ENCODE peak calls at places on chromosomes 3 and 15, in four cellular contexts. Y is K562, C is HepG2, T is GM12878. E is an unnamed sample.

GRCh38 chr3:59775106-59775505 is 725.3 kb upstream of the CFAP20DC start:
- DNase-seq in Y (no peak), C (no peak), T (no peak), E (no peak)

GRCh38 chr15:66184492-66184891 is 69.1 kb downstream of the MEGF11 start:
- DNase-seq in C (no peak), Y (no peak), T (no peak), E (no peak)

GRCh38 chr3:113516115-113516505 is 1.2 kb upstream of the SPICE1 start:
- DNase-seq in Y (no peak), T (no peak), C (peak), E (no peak)

GRCh38 chr15:34855893-34856292 is 60.5 kb upstream of the ACTC1 start:
- DNase-seq in T (no peak), C (no peak), Y (no peak), E (no peak)

GRCh38 chr3:52196977-52197376 is 983 bp upstream of the ALAS1 start:
- DNase-seq in C (no peak), T (no peak), Y (no peak), E (no peak)

GRCh38 chr3:45003406-45003805 is 22.7 kb upstream of the CLEC3B start:
- DNase-seq in T (no peak), Y (no peak), C (no peak), E (no peak)

GRCh38 chr3:33062814-33063346 is 34.1 kb downstream of the GLB1 start:
- DNase-seq in T (no peak), C (no peak), Y (no peak), E (no peak)

GRCh38 chr15:70023064-70023768 is 74.5 kb downstream of the TLE3 start:
- DNase-seq in C (no peak), T (peak), Y (no peak), E (no peak)

GRCh38 chr15:90083954-90084607 is 18.2 kb downstream of the IDH2 start:
- DNase-seq in C (no peak), T (no peak), Y (no peak), E (no peak)

GRCh38 chr3:39718674-39719595 is 90.5 kb upstream of the MYRIP start:
- DNase-seq in T (no peak), Y (no peak), C (no peak), E (no peak)

GRCh38 chr15:63051701-63052066 is 9.1 kb downstream of the TPM1 start:
- DNase-seq in T (no peak), C (no peak), Y (no peak), E (no peak)

GRCh38 chr3:155585384-155585783 is 159.5 kb downstream of the PLCH1 start:
- DNase-seq in C (no peak), Y (no peak), T (no peak), E (no peak)

GRCh38 chr15:73936588-73937312 is 10.5 kb downstream of the LOXL1 start:
- DNase-seq in C (no peak), Y (no peak), T (no peak), E (no peak)

GRCh38 chr15:50358805-50359204 is 3.8 kb upstream of the GABPB1 start:
- DNase-seq in T (no peak), C (peak), Y (peak), E (peak)

GRCh38 chr3:195549931-195550519 is 6.9 kb upstream of the PPP1R2 start:
- DNase-seq in C (peak), T (peak), Y (no peak), E (no peak)

GRCh38 chr3:188157971-188158370 is 4.0 kb downstream of the LPP start:
- DNase-seq in T (no peak), Y (no peak), C (peak), E (no peak)

GRCh38 chr3:95277614-95278013 is 1214.8 kb downstream of the NSUN3 start:
- DNase-seq in T (no peak), Y (no peak), C (no peak), E (no peak)

GRCh38 chr3:73734376-73734775 is 109.6 kb upstream of the PDZRN3 start:
- DNase-seq in T (no peak), Y (no peak), C (no peak), E (no peak)

GRCh38 chr3:103499132-103499885 is 1064.5 kb downstream of the ZPLD1 start:
- DNase-seq in Y (no peak), T (no peak), C (no peak), E (no peak)

GRCh38 chr3:73490453-73491311 is 134.1 kb downstream of the PDZRN3 start:
- DNase-seq in Y (no peak), C (peak), T (no peak), E (peak)

GRCh38 chr3:118480101-118480860 is 554.4 kb downstream of the IGSF11 start:
- DNase-seq in T (no peak), C (no peak), Y (no peak), E (no peak)

GRCh38 chr3:136630911-136631310 is 121.3 kb downstream of the STAG1 start:
- DNase-seq in T (no peak), Y (no peak), C (no peak), E (no peak)

DNA sequence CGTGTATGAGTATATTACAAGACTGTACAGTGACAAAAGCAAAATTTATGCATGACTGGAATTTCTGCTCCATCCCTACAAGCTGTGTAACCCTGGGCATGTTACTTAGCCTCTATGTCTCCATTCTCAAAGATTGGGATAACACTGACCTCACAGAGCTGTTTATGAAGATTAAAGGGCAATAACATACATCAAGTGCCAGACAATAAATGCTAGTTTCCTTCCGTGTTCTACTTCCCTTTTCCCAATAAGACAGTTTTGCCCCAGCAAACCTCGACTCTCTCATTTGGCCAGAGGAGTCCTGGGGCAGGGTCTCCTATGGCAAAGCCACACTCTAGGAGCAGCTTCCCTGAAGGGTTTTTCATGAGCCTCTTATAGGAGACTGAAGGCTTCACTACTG is 7.5 kb downstream of the HEXA start:
- DNase-seq in Y (no peak), T (no peak), C (no peak), E (no peak)
- TF ChIP-seq ATF3 in Y (no peak), T (no peak), C (no peak), E (no peak)

GRCh38 chr15:84928843-84929168 is 44.3 kb downstream of the SLC28A1 start:
- DNase-seq in Y (no peak), C (no peak), T (no peak), E (no peak)

GRCh38 chr15:84926491-84927220 is 42.2 kb downstream of the SLC28A1 start:
- DNase-seq in C (no peak), T (no peak), Y (no peak), E (no peak)

GRCh38 chr15:84921121-84921520 is 36.7 kb downstream of the SLC28A1 start:
- DNase-seq in T (no peak), Y (no peak), C (no peak), E (no peak)

GRCh38 chr15:84925906-84926305 is 41.4 kb downstream of the SLC28A1 start:
- DNase-seq in T (no peak), Y (no peak), C (no peak), E (no peak)

GRCh38 chr15:84924074-84924700 is 39.7 kb downstream of the SLC28A1 start:
- DNase-seq in T (no peak), Y (no peak), C (no peak), E (no peak)
- TF ChIP-seq TCF7 in T (no peak), Y (no peak), C (no peak), E (no peak)

GRCh38 chr3:107969525-107969924 is 121.3 kb downstream of the CD47 start:
- DNase-seq in Y (no peak), C (no peak), T (no peak), E (no peak)

GRCh38 chr3:107973152-107973551 is 117.7 kb downstream of the CD47 start:
- DNase-seq in T (no peak), C (no peak), Y (no peak), E (no peak)

GRCh38 chr3:107971181-107971580 is 119.7 kb downstream of the CD47 start:
- DNase-seq in C (no peak), T (no peak), Y (no peak), E (no peak)

GRCh38 chr3:107966261-107966660 is 124.6 kb downstream of the CD47 start:
- DNase-seq in Y (no peak), T (no peak), C (no peak), E (no peak)

DNA sequence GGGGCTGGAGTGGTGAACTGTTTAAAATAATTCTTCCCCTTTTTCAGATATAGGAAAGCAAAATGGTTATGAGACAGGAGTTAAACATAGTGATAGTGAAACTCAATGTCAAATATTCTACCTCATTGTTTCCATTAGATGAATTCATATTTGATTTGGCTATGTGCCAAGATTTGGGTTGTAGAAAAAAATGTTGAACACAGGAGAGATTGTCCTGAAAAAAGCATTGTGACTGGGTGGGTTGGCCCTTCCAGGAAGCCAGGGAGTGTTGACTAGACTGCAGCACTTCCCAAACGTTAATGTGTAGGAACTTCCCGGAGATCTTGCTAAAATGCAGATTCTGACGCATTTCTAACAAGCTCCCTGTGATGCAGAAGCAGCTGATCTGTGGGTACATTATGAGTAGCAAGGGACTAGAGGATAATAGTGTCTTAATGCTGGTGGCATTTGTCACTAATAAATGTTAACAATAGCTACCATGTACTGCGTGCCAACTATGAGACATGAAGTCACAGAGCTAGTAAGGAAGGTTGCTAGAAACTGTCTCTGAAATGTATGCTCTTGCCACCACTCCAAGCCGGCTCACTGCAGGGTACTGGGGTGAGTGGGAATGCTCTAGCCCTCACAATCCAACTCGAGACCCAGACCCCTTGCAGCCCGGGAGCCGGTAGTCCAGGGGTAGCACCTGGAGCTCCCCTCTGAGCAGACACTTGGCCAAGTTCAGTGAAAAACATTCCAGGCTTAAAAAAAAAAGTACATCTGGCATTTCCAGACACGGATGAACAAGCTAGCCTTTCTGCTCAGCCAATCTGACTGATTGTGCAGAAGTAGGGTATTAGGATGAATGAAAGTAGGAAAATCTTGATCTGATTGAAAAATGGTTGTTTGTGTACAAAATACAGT is 120.6 kb downstream of the CD47 start:
- DNase-seq in T (no peak), C (peak), Y (no peak), E (no peak)
- TF ChIP-seq NR2C2 in T (no peak), C (no peak), Y (no peak), E (no peak)

GRCh38 chr3:27535809-27536392 is 51.7 kb upstream of the SLC4A7 start:
- DNase-seq in C (no peak), Y (no peak), T (no peak), E (no peak)
- TF ChIP-seq ATF3 in C (no peak), Y (no peak), T (no peak), E (no peak)

E was measured in WTC11.